ENCODE peak calls at places on chromosome 14, in eight cellular contexts. N is stimulated activated naive CD8-positive, alpha-beta T cell treated with anti-CD3 and anti-CD28 coated beads, Interleukin-15, amount 100 ng/mL, for 72 hours; C is activated T-helper 1 cell treated with anti-CD3 and anti-CD28 coated beads, Interleukin-2, amount 50 U/mL, for 16 hours; V is retina; Z is substantia nigra; B is type B pancreatic cell; Y is psoas muscle; S is activated T-cell treated with anti-CD3 and anti-CD28 coated beads for 1 hour. L is an unnamed sample.

GRCh38 chr14:62301076-62301475 is 538.9 kb downstream of the SNAPC1 start:
- DNase-seq in V (no peak), N (no peak), B (no peak), S (no peak), Z (no peak), Y (no peak), C (no peak), L (no peak)

GRCh38 chr14:77276295-77276935 is 5.4 kb upstream of the NGB start:
- DNase-seq in S (no peak), C (no peak), V (no peak), N (no peak), Y (no peak), Z (no peak), B (no peak), L (no peak)

GRCh38 chr14:57671021-57671420 is 177.4 kb upstream of the CCDC198 start:
- DNase-seq in B (no peak), N (no peak), C (no peak), V (no peak), Y (no peak), S (no peak), Z (no peak), L (no peak)

GRCh38 chr14:103693514-103693913 is 21.7 kb downstream of the XRCC3 start:
- DNase-seq in Y (no peak), V (no peak), C (no peak), Z (no peak), B (no peak), N (no peak), S (no peak), L (no peak)

GRCh38 chr14:99274346-99275221 is 2.6 kb upstream of the BCL11B start:
- DNase-seq in S (no peak), Y (peak; percentile 77), Z (peak; percentile 14), V (peak; percentile 92), B (peak; percentile 89), N (peak; percentile 70), C (no peak), L (peak; percentile 74)

GRCh38 chr14:101364503-101365328 is 196.6 kb upstream of the DIO3 start:
- DNase-seq in V (no peak), Z (no peak), C (no peak), S (no peak), B (no peak), Y (peak; percentile 92), N (no peak), L (no peak)

GRCh38 chr14:87097021-87097420 is 896.0 kb downstream of the GALC start:
- DNase-seq in C (no peak), V (no peak), Z (no peak), B (no peak), S (no peak), Y (no peak), N (no peak), L (no peak)

GRCh38 chr14:77113644-77114043 is 15.6 kb downstream of the CIPC start:
- DNase-seq in B (no peak), Y (peak; percentile 63), S (no peak), V (no peak), N (no peak), Z (no peak), C (no peak), L (no peak)

GRCh38 chr14:59028476-59029202 is 159.8 kb upstream of the DAAM1 start:
- DNase-seq in V (peak; percentile 84), B (no peak), C (no peak), Y (peak; percentile 64), S (peak; percentile 1), N (peak; percentile 43), Z (peak; percentile 20), L (peak; percentile 69)

GRCh38 chr14:61470954-61471279 is 149.5 kb downstream of the PRKCH start:
- DNase-seq in B (no peak), C (no peak), Z (no peak), V (peak; percentile 38), N (no peak), S (no peak), Y (no peak), L (no peak)